ENCODE peak calls at places on chromosomes 3 and 15, in ten cellular contexts. K is activated naive CD4-positive, alpha-beta T cell; P is COLO829; R is caudate nucleus; B is GM23248; D is DMS153; V is stimulated activated naive CD8-positive, alpha-beta T cell treated with anti-CD3 and anti-CD28 coated beads, Interleukin-15, Interleukin-2, amounts not matched to agents 100 U/mL and 50 U/mL, for 24 hours; L is lung; O is AG08396; T is NCI-H1436. Z is an unnamed sample.

GRCh38 chr3:14126017-14126902 is 1.4 kb downstream of the TMEM43 start:
- DNase-seq in V (no peak), R (no peak), K (no peak), O (no peak), T (no peak), B (peak), P (no peak), L (no peak), D (no peak), Z (no peak)

GRCh38 chr3:46135475-46135874 is 72.6 kb downstream of the CCR1 start:
- DNase-seq in K (no peak), D (no peak), P (no peak), V (no peak), B (peak), L (no peak), R (no peak), T (no peak), O (no peak), Z (no peak)

GRCh38 chr3:112327371-112327951 is 5.5 kb upstream of the CD200 start:
- DNase-seq in L (no peak), T (peak), D (peak), P (no peak), K (no peak), V (no peak), B (peak), O (peak), R (no peak), Z (peak)

GRCh38 chr3:108489776-108490175 is 20.6 kb downstream of the MYH15 start:
- DNase-seq in K (no peak), V (peak), D (peak), R (peak), O (peak), P (peak), T (peak), L (no peak), B (peak), Z (peak)

GRCh38 chr3:117688583-117688982 is 979.0 kb downstream of the TUSC7 start:
- DNase-seq in D (peak), K (no peak), V (no peak), L (no peak), O (no peak), P (no peak), R (no peak), T (peak), B (no peak), Z (peak)

GRCh38 chr15:25717116-25717755 is 145.9 kb downstream of the ATP10A start:
- DNase-seq in R (no peak), L (no peak), V (no peak), T (no peak), D (no peak), B (peak), K (no peak), O (no peak), P (no peak), Z (no peak)

GRCh38 chr3:123448503-123449091 is at the start of gene ADCY5:
- DNase-seq in P (no peak), D (no peak), L (no peak), T (no peak), O (peak), V (peak), R (no peak), K (no peak), B (peak), Z (no peak)

GRCh38 chr3:115503386-115503785 is 119.9 kb upstream of the GAP43 start:
- DNase-seq in V (no peak), L (no peak), R (no peak), K (no peak), O (no peak), P (no peak), T (no peak), B (no peak), D (peak), Z (no peak)

GRCh38 chr3:32147935-32148334 is 41.5 kb downstream of the GPD1L start:
- DNase-seq in V (no peak), P (peak), T (no peak), B (no peak), O (no peak), D (no peak), L (no peak), K (no peak), R (peak), Z (no peak)

GRCh38 chr15:66863382-66864085 is 161.5 kb downstream of the SMAD6 start:
- DNase-seq in B (no peak), V (no peak), L (no peak), O (no peak), K (no peak), D (no peak), P (no peak), T (no peak), R (no peak), Z (no peak)

GRCh38 chr3:78497025-78497424 is 1270.8 kb downstream of the ROBO1 start:
- DNase-seq in P (no peak), L (peak), B (no peak), T (peak), V (no peak), K (no peak), D (peak), O (no peak), R (peak), Z (peak)

GRCh38 chr15:44536962-44537727 is at the start of gene EIF3J:
- DNase-seq in O (peak), V (peak), P (peak), R (peak), K (peak), B (peak), L (peak), D (peak), T (peak), Z (peak)

GRCh38 chr3:143464850-143465249 is 345.3 kb downstream of the CHST2 start:
- DNase-seq in P (no peak), L (no peak), R (no peak), D (no peak), V (no peak), K (no peak), O (no peak), T (no peak), B (peak), Z (no peak)

GRCh38 chr3:135034881-135035440 is 239.9 kb downstream of the EPHB1 start:
- DNase-seq in P (no peak), O (peak), V (no peak), K (no peak), L (no peak), R (no peak), D (no peak), T (no peak), B (peak), Z (no peak)

GRCh38 chr3:146834917-146835316 is 229.8 kb upstream of the PLSCR5 start:
- DNase-seq in D (no peak), V (no peak), P (no peak), O (no peak), K (no peak), B (peak), T (no peak), L (no peak), R (no peak), Z (no peak)

GRCh38 chr3:194277547-194278091 is 73.5 kb downstream of the CPN2 start:
- DNase-seq in P (no peak), K (no peak), T (no peak), V (no peak), R (no peak), D (no peak), B (peak), L (no peak), O (peak), Z (no peak)

GRCh38 chr15:40955141-40955903 is 2.1 kb downstream of the CHAC1 start:
- DNase-seq in O (no peak), B (no peak), K (no peak), T (no peak), R (no peak), V (no peak), D (no peak), L (no peak), P (no peak), Z (no peak)

GRCh38 chr3:42229942-42230688 is 35.9 kb downstream of the CCK start:
- DNase-seq in R (peak), B (peak), T (no peak), O (peak), K (no peak), V (no peak), P (peak), D (no peak), L (no peak), Z (no peak)

GRCh38 chr15:69664572-69665326 is 212.1 kb downstream of the RPLP1 start:
- DNase-seq in P (no peak), V (no peak), K (no peak), R (peak), D (no peak), T (peak), B (no peak), O (no peak), L (no peak), Z (peak)

GRCh38 chr15:26449296-26449695 is 323.6 kb downstream of the GABRB3 start:
- DNase-seq in K (no peak), V (no peak), T (no peak), R (no peak), L (no peak), B (peak), O (no peak), P (no peak), D (no peak), Z (no peak)

GRCh38 chr3:101812895-101813294 is 33.9 kb downstream of the NXPE3 start:
- DNase-seq in D (no peak), L (no peak), B (no peak), K (no peak), R (no peak), O (no peak), T (no peak), P (no peak), V (no peak), Z (no peak)

GRCh38 chr3:21390136-21390535 is 360.9 kb downstream of the ZNF385D start:
- DNase-seq in P (no peak), B (peak), R (no peak), D (peak), K (no peak), V (no peak), L (no peak), O (peak), T (no peak), Z (no peak)

GRCh38 chr15:85702321-85703230 is 92.1 kb downstream of the KLHL25 start:
- DNase-seq in T (no peak), D (no peak), P (no peak), O (peak), L (no peak), V (peak), K (no peak), R (no peak), B (peak), Z (no peak)

GRCh38 chr3:47871389-47871788 is 68.5 kb downstream of the DHX30 start:
- DNase-seq in L (no peak), V (no peak), P (no peak), K (no peak), B (no peak), O (no peak), T (no peak), D (no peak), R (no peak), Z (no peak)

GRCh38 chr3:18774319-18774877 is 349.3 kb upstream of the SATB1 start:
- DNase-seq in R (no peak), T (no peak), V (no peak), O (no peak), D (no peak), K (no peak), P (no peak), B (no peak), L (no peak), Z (no peak)

GRCh38 chr3:77411990-77412389 is 372.1 kb downstream of the ROBO2 start:
- DNase-seq in P (peak), L (no peak), B (peak), O (no peak), K (no peak), V (no peak), T (no peak), D (no peak), R (no peak), Z (no peak)

GRCh38 chr15:63860161-63860954 is 26.6 kb upstream of the HERC1 start:
- DNase-seq in K (peak), D (no peak), O (no peak), L (no peak), P (no peak), B (no peak), T (no peak), V (peak), R (no peak), Z (no peak)

GRCh38 chr15:80157215-80157614 is 4.4 kb downstream of the FAH start:
- DNase-seq in V (no peak), K (no peak), D (no peak), O (no peak), T (no peak), R (no peak), L (no peak), B (no peak), P (no peak), Z (no peak)

GRCh38 chr3:13008114-13008995 is 64.9 kb downstream of the IQSEC1 start:
- DNase-seq in K (no peak), D (no peak), B (no peak), R (no peak), O (no peak), T (no peak), P (no peak), L (no peak), V (no peak), Z (no peak)

GRCh38 chr15:101326462-101327146 is 31.6 kb upstream of the SNRPA1 start:
- DNase-seq in V (no peak), P (no peak), D (no peak), R (no peak), T (no peak), K (no peak), L (no peak), B (no peak), O (no peak), Z (no peak)

GRCh38 chr15:52080031-52080430 is 32.5 kb downstream of the BCL2L10 start:
- DNase-seq in K (no peak), L (no peak), T (no peak), V (no peak), D (no peak), R (peak), O (no peak), B (no peak), P (no peak), Z (no peak)

Z was measured in NCI-H1417 treated with DMSO at 0.1 percent for 48 hours.